ENCODE peak calls at places on chromosome 22, in eight cellular contexts. E is CD4-positive, alpha-beta memory T cell; F is Peyer's patch; W is OCI-LY7; J is CD8-positive, alpha-beta T cell; G is psoas muscle; K is pancreas; R is endothelial cell of umbilical vein. Y is an unnamed sample. For H3K4me1, the result is how much of the 10 kb centered on the place peaks cover.

GRCh38 chr22:17739196-17739975 is 34.9 kb downstream of the BID start:
- DNase-seq in W (no peak), K (no peak), R (no peak), E (no peak), J (no peak), G (no peak), F (no peak), Y (no peak)

GRCh38 chr22:23226497-23226850 is 46.2 kb downstream of the BCR start:
- DNase-seq in K (no peak), R (no peak), W (no peak), E (no peak), G (no peak), J (no peak), F (no peak), Y (no peak)

GRCh38 chr22:39818050-39818449 is 75.5 kb downstream of the ENTHD1 start:
- DNase-seq in E (no peak), W (no peak), J (no peak), F (no peak), G (no peak), R (no peak), K (no peak), Y (no peak)

GRCh38 chr22:39462443-39463147 is 5.8 kb downstream of the MGAT3 start:
- DNase-seq in J (no peak), R (no peak), W (no peak), F (no peak), E (no peak), G (no peak), K (no peak), Y (no peak)

GRCh38 chr22:48949375-48950149 is 878.1 kb downstream of the BRD1 start:
- DNase-seq in K (no peak), G (no peak), W (no peak), E (no peak), F (peak), R (no peak), J (no peak), Y (no peak)

GRCh38 chr22:41030891-41031290 is 61.5 kb upstream of the EP300 start:
- DNase-seq in R (no peak), E (no peak), K (no peak), F (no peak), G (no peak), W (no peak), J (no peak), Y (no peak)

GRCh38 chr22:39598017-39598965 is 27.7 kb downstream of the CACNA1I start:
- DNase-seq in K (peak), F (peak), R (no peak), W (peak), G (no peak), J (peak), E (peak), Y (peak)

GRCh38 chr22:45229181-45229580 is 11.5 kb downstream of the KIAA0930 start:
- DNase-seq in W (no peak), K (no peak), G (no peak), F (no peak), R (no peak), E (no peak), J (no peak), Y (no peak)

GRCh38 chr22:44698531-44699421 is 3.2 kb upstream of the PRR5 start:
- DNase-seq in E (no peak), W (no peak), G (no peak), F (no peak), J (no peak), R (no peak), K (no peak), Y (no peak)

DNA sequence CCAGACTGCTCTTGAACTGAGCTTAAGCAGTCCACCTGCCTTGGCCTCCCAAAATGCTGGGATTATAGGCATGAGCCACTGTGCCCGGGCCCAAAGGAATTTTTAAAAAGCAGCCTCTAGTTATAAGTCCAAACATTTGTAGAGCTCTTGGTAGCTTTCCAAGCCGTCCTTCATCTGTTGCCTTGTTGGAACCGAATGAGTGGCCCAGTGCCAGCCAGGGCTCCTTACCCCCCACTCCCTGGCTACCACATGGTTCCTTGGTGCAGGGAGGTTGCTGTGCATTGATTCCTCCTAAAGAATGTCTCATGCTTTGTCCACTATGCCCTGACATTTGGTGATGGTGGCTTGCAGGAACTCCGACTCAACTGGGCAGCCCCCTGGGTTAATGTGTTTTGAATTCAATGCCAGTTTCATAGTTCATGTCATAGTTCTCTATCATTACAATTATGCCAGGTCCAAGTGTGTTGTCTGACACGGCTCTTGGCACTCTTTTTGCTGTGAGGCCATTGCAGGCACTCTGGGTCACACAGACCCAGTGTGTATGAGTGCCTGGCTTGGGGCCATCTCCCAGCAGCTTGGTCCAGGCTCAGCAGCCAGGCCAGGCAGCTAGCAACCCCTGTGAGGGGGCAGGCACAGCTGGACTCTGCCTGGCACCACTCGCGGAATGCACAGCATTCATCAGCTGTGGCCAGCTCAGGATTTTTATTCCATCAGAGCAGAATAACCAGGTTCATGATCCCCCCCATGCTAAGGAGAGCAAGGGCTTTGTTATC is 13.3 kb upstream of the MICALL1 start:
- DNase-seq in F (no peak), E (no peak), K (peak), J (no peak), W (no peak), G (no peak), R (no peak), Y (peak)
- H3K27ac ChIP-seq in F (no peak), E (no peak), K (peak), J (no peak), W (no peak), G (no peak), R (no peak), Y (no peak)

GRCh38 chr22:22200569-22201184 is 43.9 kb upstream of the VPREB1 start:
- DNase-seq in K (no peak), J (no peak), W (peak), R (no peak), G (no peak), E (no peak), F (no peak), Y (no peak)
- H3K4me1 ChIP-seq in K (under half), J (under half), W (half or more), R (under half), G (under half), E (under half), F (under half), Y (under half)

GRCh38 chr22:34971456-34971855 is 94.5 kb upstream of the ISX start:
- DNase-seq in W (no peak), R (no peak), E (no peak), J (no peak), F (no peak), G (no peak), K (no peak), Y (no peak)

GRCh38 chr22:34972498-34972897 is 93.5 kb upstream of the ISX start:
- DNase-seq in E (no peak), K (no peak), R (no peak), F (no peak), J (no peak), G (no peak), W (no peak), Y (no peak)

GRCh38 chr22:34966980-34967379 is 99.0 kb upstream of the ISX start:
- DNase-seq in F (no peak), R (no peak), J (no peak), W (no peak), E (no peak), G (no peak), K (no peak), Y (no peak)
- H3K27ac ChIP-seq in F (no peak), R (no peak), J (no peak), W (no peak), E (no peak), G (no peak), K (no peak), Y (no peak)

GRCh38 chr22:46592390-46592872 is 27.8 kb upstream of the GRAMD4 start:
- DNase-seq in K (peak), F (peak), R (peak), W (peak), J (peak), G (peak), E (peak), Y (peak)

GRCh38 chr22:46593211-46593676 is 26.9 kb upstream of the GRAMD4 start:
- DNase-seq in R (no peak), E (no peak), W (peak), J (no peak), G (no peak), F (peak), K (peak), Y (peak)

GRCh38 chr22:46589871-46590271 is 30.3 kb upstream of the GRAMD4 start:
- DNase-seq in G (no peak), F (no peak), W (no peak), E (no peak), J (no peak), K (no peak), R (no peak), Y (no peak)

GRCh38 chr22:46590334-46590733 is 29.9 kb upstream of the GRAMD4 start:
- DNase-seq in E (no peak), R (no peak), K (no peak), J (no peak), W (no peak), G (no peak), F (no peak), Y (peak)

GRCh38 chr22:46591890-46592289 is 28.3 kb upstream of the GRAMD4 start:
- DNase-seq in R (no peak), E (no peak), W (no peak), F (no peak), K (no peak), J (no peak), G (no peak), Y (no peak)
- H3K4me1 ChIP-seq in R (under half), E (under half), W (half or more), F (under half), K (under half), J (under half), G (under half), Y (under half)

DNA sequence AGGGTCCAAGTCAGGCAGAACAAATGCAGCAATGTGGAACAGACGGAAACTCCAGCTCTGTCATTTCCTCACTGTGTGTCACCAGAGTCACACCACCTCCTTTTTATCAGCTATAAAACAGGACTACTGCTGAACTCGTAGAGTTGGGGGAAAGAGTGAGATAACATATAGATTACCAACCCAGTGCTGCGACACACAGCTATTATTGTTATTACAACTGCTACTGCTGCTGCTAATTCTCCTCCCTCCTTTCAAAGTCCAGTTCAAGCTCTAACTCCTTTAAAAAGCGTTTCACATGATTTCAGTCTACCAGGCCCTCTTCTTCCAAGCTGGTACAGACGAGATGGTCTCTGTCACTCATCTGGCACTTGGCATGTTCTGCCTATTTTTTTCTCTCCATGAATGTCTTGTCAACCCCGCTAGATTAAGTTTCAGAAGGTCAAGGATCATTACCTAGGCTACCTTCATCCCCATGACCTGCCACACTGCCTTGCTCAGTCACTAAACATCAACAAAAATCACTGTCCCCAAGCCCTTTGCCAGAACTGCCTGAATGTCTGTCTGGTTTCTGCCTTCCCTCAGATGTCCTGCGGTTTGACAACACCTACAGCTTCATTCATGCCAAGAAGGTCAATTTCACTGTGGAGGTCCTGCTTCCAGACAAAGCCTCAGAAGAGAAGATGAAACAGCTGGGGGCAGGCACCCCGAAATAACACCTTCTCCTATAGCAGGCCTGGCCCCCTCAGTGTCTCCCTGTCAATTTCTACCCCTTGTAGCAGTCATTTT is 3.7 kb upstream of the MTFP1 start:
- DNase-seq in K (no peak), W (no peak), E (no peak), G (no peak), R (peak), F (no peak), J (no peak), Y (no peak)
- H3K27ac ChIP-seq in K (peak), W (no peak), E (peak), G (peak), R (peak), F (peak), J (no peak), Y (peak)

GRCh38 chr22:24341657-24342056 is 71.0 kb downstream of the SPECC1L start:
- DNase-seq in K (no peak), G (no peak), W (no peak), J (no peak), F (no peak), E (no peak), R (no peak), Y (no peak)
- H3K4me1 ChIP-seq in K (under half), G (under half), W (under half), J (under half), F (under half), E (under half), R (under half), Y (under half)

GRCh38 chr22:50286275-50286674 is 16.1 kb upstream of the MAPK11 start:
- DNase-seq in W (no peak), G (no peak), R (no peak), F (no peak), J (no peak), E (no peak), K (no peak), Y (no peak)
- H3K27ac ChIP-seq in W (no peak), G (no peak), R (no peak), F (no peak), J (no peak), E (no peak), K (no peak), Y (no peak)